ENCODE peak calls at places on chromosomes 12 and 14, in five cellular contexts. J is D721Med; W is activated T-cell treated with anti-CD3 and anti-CD28 coated beads for 24 hours; V is stimulated activated CD8-positive, alpha-beta memory T cell treated with anti-CD3 and anti-CD28 coated beads, Interleukin-7, amount 100 ng/mL, for 1 hour; E is glutamatergic neuron. K is an unnamed sample.

GRCh38 chr12:91040356-91040755 is 17.5 kb downstream of the KERA start:
- DNase-seq in W (no peak), J (no peak), E (no peak), V (no peak), K (no peak)

GRCh38 chr12:46342562-46343033 is 30.0 kb downstream of the SLC38A2 start:
- DNase-seq in E (no peak), V (peak; percentile 9), J (no peak), W (no peak), K (no peak)

GRCh38 chr14:99273025-99273723 is 1.2 kb upstream of the BCL11B start:
- DNase-seq in V (no peak), J (no peak), W (no peak), E (peak; percentile 73), K (peak; percentile 68)

GRCh38 chr12:117036046-117036445 is 63.2 kb downstream of the TESC start:
- DNase-seq in E (no peak), J (no peak), V (no peak), W (no peak), K (no peak)

GRCh38 chr12:54398995-54399793 is 14.7 kb upstream of the ZNF385A start:
- DNase-seq in E (peak; percentile 92), J (peak; percentile 87), W (peak; percentile 82), V (peak; percentile 85), K (peak; percentile 70)

GRCh38 chr12:32025906-32026305 is 66.7 kb downstream of the RESF1 start:
- DNase-seq in W (peak; percentile 36), V (no peak), J (no peak), E (no peak), K (no peak)

GRCh38 chr12:121534495-121535148 is 46.2 kb downstream of the KDM2B start:
- DNase-seq in W (peak; percentile 55), V (peak; percentile 21), J (no peak), E (no peak), K (no peak)

GRCh38 chr12:116469344-116469743 is 89.8 kb upstream of the MAP1LC3B2 start:
- DNase-seq in J (no peak), E (no peak), W (no peak), V (no peak), K (no peak)

GRCh38 chr12:79006306-79006705 is 141.7 kb downstream of the SYT1 start:
- DNase-seq in E (no peak), W (no peak), J (no peak), V (no peak), K (no peak)

GRCh38 chr12:92505373-92506340 is 197.1 kb upstream of the PLEKHG7 start:
- DNase-seq in E (peak; percentile 17), V (no peak), W (peak; percentile 30), J (no peak), K (peak; percentile 56)

GRCh38 chr12:4045433-4045760 is 172.2 kb upstream of the PARP11 start:
- DNase-seq in J (no peak), V (no peak), E (no peak), W (no peak), K (no peak)

GRCh38 chr14:98994571-98994970 is 277.4 kb downstream of the BCL11B start:
- DNase-seq in V (no peak), J (no peak), W (no peak), E (no peak), K (no peak)

GRCh38 chr14:80491131-80491530 is 279.8 kb upstream of the DIO2 start:
- DNase-seq in J (no peak), V (no peak), E (no peak), W (no peak), K (peak; percentile 52)

GRCh38 chr14:23078692-23079116 is 16.2 kb downstream of the ACIN1 start:
- DNase-seq in W (no peak), V (no peak), E (no peak), J (no peak), K (no peak)

GRCh38 chr12:113171543-113171942 is 13.7 kb downstream of the DDX54 start:
- DNase-seq in V (no peak), J (no peak), W (no peak), E (no peak), K (no peak)

GRCh38 chr12:123131291-123131831 is 19.5 kb downstream of the PITPNM2 start:
- DNase-seq in E (no peak), V (no peak), W (no peak), J (no peak), K (peak; percentile 65)

GRCh38 chr14:50047274-50047676 is 69.1 kb downstream of the VCPKMT start:
- DNase-seq in J (no peak), E (no peak), W (no peak), V (no peak), K (peak; percentile 72)